ENCODE peak calls at places on chromosomes 13 and 19, in four cellular contexts. V is breast epithelium, S is mesenchymal stem cell, D is PC-3. Y is an unnamed sample.

GRCh38 chr19:57302020-57302465 is 18.2 kb upstream of the ZNF543 start:
- DNase-seq in D (peak), V (peak), S (peak), Y (no peak)

GRCh38 chr19:34201133-34201532 is 28.8 kb downstream of the LSM14A start:
- DNase-seq in D (no peak), S (no peak), V (no peak), Y (no peak)

GRCh38 chr19:55647732-55648656 is at the start of gene CCDC106:
- DNase-seq in V (no peak), S (peak), D (peak), Y (peak)

GRCh38 chr13:74205313-74205690 is 71.1 kb upstream of the KLF12 start:
- DNase-seq in V (no peak), S (no peak), D (no peak), Y (no peak)

GRCh38 chr13:40187836-40188591 is 478.4 kb downstream of the FOXO1 start:
- DNase-seq in S (no peak), V (no peak), D (no peak), Y (no peak)

GRCh38 chr19:38880076-38880881 is 2.2 kb upstream of the RINL start:
- DNase-seq in D (no peak), V (no peak), S (no peak), Y (no peak)

GRCh38 chr13:78147905-78148304 is 229.3 kb upstream of the EDNRB start:
- DNase-seq in S (peak), V (no peak), D (peak), Y (no peak)

GRCh38 chr19:6712692-6713670 is 7.5 kb downstream of the C3 start:
- DNase-seq in D (no peak), S (no peak), V (no peak), Y (no peak)

GRCh38 chr13:27919299-27919933 is 384 bp upstream of the PDX1 start:
- DNase-seq in D (no peak), S (no peak), V (no peak), Y (no peak)

GRCh38 chr13:43058318-43058674 is 34.9 kb downstream of the DNAJC15 start:
- DNase-seq in D (peak), V (no peak), S (peak), Y (no peak)

GRCh38 chr19:41223431-41224234 is 4.6 kb downstream of the AXL start:
- DNase-seq in S (peak), V (no peak), D (peak), Y (no peak)

GRCh38 chr13:88118952-88119351 is 447.8 kb downstream of the SLITRK5 start:
- DNase-seq in V (no peak), S (no peak), D (no peak), Y (no peak)

GRCh38 chr19:27858981-27859581 is 1353.9 kb downstream of the UQCRFS1 start:
- DNase-seq in D (no peak), V (peak), S (no peak), Y (no peak)

GRCh38 chr19:58439576-58440554 is at the start of gene ZNF132:
- DNase-seq in S (peak), V (peak), D (no peak), Y (peak)

GRCh38 chr19:54179262-54179587 is 6.3 kb upstream of the TMC4 start:
- DNase-seq in V (no peak), D (peak), S (no peak), Y (no peak)
- H3K27ac ChIP-seq in V (no peak), D (no peak), S (no peak), Y (no peak)

GRCh38 chr19:9835507-9835949 is 410 bp downstream of the PIN1 start:
- DNase-seq in D (no peak), S (no peak), V (no peak), Y (no peak)
- H3K27ac ChIP-seq in D (no peak), S (no peak), V (peak), Y (peak)

GRCh38 chr13:60439201-60439600 is 42.2 kb downstream of the TDRD3 start:
- DNase-seq in D (no peak), V (no peak), S (no peak), Y (no peak)

GRCh38 chr13:60435762-60436374 is 38.8 kb downstream of the TDRD3 start:
- DNase-seq in D (no peak), S (no peak), V (no peak), Y (no peak)

GRCh38 chr13:60431108-60431700 is 34.2 kb downstream of the TDRD3 start:
- DNase-seq in D (peak), V (no peak), S (peak), Y (no peak)

GRCh38 chr13:60433505-60433904 is 36.5 kb downstream of the TDRD3 start:
- DNase-seq in S (no peak), V (no peak), D (no peak), Y (no peak)
- H3K27ac ChIP-seq in S (no peak), V (no peak), D (no peak), Y (no peak)

DNA sequence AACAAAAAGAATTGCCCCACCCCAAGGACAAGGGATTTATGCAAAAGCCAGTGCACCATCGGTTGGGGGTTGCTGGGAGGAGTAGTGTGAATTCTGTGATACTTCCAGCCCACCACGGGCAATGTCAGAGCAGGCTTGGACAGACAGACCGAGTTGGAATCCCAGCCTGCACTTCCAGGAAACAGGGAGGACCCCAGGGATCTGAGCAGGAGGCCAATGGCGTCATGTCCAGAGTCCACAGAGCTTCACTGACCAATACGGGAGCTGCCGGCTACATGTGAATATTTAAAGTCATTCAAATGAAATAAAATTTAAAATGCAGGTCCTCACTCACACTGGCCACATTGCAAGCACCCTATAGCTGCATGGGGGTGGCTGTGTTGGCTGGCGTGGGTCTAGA is 10.9 kb downstream of the ZNRF4 start:
- DNase-seq in S (no peak), D (no peak), V (no peak), Y (peak)
- H3K27ac ChIP-seq in S (no peak), D (no peak), V (no peak), Y (no peak)

DNA sequence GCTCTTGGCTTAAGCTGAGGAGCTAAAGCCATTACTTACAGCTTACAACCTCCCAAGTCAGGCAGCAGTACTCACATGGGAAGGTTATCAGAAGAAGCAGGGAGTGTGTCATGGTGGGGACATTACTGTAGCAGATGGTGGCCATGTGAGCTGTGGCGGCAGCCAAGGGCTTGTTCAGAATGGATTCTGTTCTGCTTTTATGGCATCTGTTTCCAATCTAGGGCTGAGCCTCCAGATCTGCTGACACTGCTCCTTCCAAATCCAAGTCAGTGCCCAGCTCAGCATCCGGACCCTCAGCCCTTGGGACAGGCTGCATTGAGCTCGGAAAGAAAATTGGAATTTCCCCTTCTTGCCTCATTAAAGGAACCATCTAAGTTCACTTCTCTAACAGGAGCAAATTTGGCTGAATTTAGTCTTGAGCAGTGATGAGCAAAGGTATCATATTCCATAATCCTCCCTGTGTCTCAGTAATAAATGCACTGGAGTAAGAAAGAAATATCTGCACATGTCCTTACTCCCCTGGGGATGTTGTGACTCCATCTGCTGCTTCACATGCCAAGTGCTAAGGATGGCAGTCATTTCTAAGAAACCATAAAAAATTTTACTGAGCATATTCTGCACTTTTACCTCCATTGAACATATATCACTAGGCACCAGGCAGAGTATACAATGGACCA is 73.9 kb downstream of the KCTD12 start:
- DNase-seq in S (no peak), V (peak), D (no peak), Y (peak)
- H3K27ac ChIP-seq in S (no peak), V (peak), D (no peak), Y (peak)

DNA sequence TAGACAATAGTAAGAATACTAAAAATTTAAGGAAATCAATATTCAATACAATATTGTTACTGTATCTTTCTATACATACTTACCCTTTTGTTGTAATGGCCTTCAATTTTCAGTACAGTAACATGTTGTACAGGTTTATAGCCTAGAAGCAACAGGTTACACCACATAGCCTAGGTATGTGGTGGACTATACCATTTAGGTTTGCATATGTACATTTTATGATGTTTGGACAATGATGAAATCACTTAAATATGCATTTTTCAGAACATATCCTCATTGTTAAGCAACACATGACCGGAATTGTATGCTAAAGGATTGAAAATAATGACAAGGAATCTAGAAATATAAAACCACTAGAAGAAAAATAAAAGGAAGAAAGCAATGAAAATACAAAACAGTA is 611.4 kb downstream of the DACH1 start:
- DNase-seq in D (peak), S (no peak), V (no peak), Y (no peak)
- H3K27ac ChIP-seq in D (peak), S (no peak), V (no peak), Y (no peak)

GRCh38 chr19:3231288-3231687 is 6.8 kb downstream of the CELF5 start:
- DNase-seq in D (no peak), V (no peak), S (no peak), Y (no peak)

GRCh38 chr19:3227054-3227626 is 2.7 kb downstream of the CELF5 start:
- DNase-seq in V (no peak), D (no peak), S (no peak), Y (no peak)

GRCh38 chr19:3229888-3230496 is 5.5 kb downstream of the CELF5 start:
- DNase-seq in D (no peak), S (no peak), V (no peak), Y (no peak)

GRCh38 chr19:3225677-3226093 is 1.2 kb downstream of the CELF5 start:
- DNase-seq in D (no peak), V (no peak), S (no peak), Y (no peak)

GRCh38 chr19:3229346-3229743 is 4.9 kb downstream of the CELF5 start:
- DNase-seq in S (no peak), V (no peak), D (no peak), Y (no peak)
- H3K27ac ChIP-seq in S (no peak), V (no peak), D (no peak), Y (no peak)

DNA sequence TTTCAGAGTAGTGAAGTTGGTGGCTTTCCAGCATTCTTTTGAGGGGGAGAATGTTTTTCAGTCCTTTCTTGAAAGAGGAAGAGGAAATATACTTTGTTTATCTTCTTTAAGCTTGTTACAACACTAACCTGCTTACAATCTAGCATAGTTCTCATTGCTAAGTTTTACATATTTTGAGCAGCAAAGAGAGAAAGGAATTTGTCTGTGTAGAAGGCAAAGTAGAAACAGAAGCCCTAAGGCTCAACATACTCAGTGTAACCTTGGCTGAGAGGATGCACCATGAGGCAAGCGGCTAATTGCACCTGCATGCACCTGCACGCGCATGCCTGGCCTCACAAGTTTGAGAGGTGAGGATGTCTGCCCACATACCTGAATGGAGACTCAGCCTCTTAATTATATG is 2.2 kb downstream of the FRY start:
- DNase-seq in S (no peak), V (no peak), D (no peak), Y (no peak)
- H3K27ac ChIP-seq in S (no peak), V (no peak), D (no peak), Y (no peak)

GRCh38 chr19:3357731-3358391 is 8.5 kb upstream of the NFIC start:
- DNase-seq in D (no peak), S (no peak), V (no peak), Y (no peak)
- H3K27ac ChIP-seq in D (no peak), S (no peak), V (peak), Y (no peak)